ENCODE peak calls at places on chromosomes 1 and 21, in four cellular contexts. One of them, this sample, is unnamed.
A peak's percentile ranks its signal among the peaks of the same experiment; 100 is the strongest.

GRCh38 chr1:24951337-24951736 is 21.3 kb upstream of the RUNX3 start:
- DNase-seq in psoas muscle: no peak
- DNase-seq in tibial artery: no peak
- DNase-seq in body of pancreas: no peak
- DNase-seq in this sample: no peak

GRCh38 chr1:15296602-15297321 is 49.7 kb downstream of the FHAD1 start:
- DNase-seq in psoas muscle: no peak
- DNase-seq in tibial artery: no peak
- DNase-seq in body of pancreas: no peak
- DNase-seq in this sample: no peak

GRCh38 chr1:87864676-87865075 is 536.0 kb downstream of the LMO4 start:
- DNase-seq in psoas muscle: no peak
- DNase-seq in tibial artery: no peak
- DNase-seq in body of pancreas: no peak
- DNase-seq in this sample: no peak

GRCh38 chr1:16122916-16123315 is 33.0 kb downstream of the EPHA2 start:
- DNase-seq in psoas muscle: peak; percentile 46
- DNase-seq in tibial artery: no peak
- DNase-seq in body of pancreas: no peak
- DNase-seq in this sample: peak; percentile 72

GRCh38 chr1:53047737-53048344 is 14.2 kb upstream of the PODN start:
- DNase-seq in psoas muscle: no peak
- DNase-seq in tibial artery: no peak
- DNase-seq in body of pancreas: no peak
- DNase-seq in this sample: no peak

GRCh38 chr1:200979574-200980451 is 43.7 kb downstream of the KIF21B start:
- DNase-seq in psoas muscle: no peak
- DNase-seq in tibial artery: no peak
- DNase-seq in body of pancreas: no peak
- DNase-seq in this sample: no peak

GRCh38 chr1:223135176-223135575 is 7.9 kb downstream of the TLR5 start:
- DNase-seq in psoas muscle: peak; percentile 85
- DNase-seq in tibial artery: peak; percentile 76
- DNase-seq in body of pancreas: no peak
- DNase-seq in this sample: peak; percentile 36

GRCh38 chr1:180765156-180765555 is 133.3 kb downstream of the XPR1 start:
- DNase-seq in psoas muscle: no peak
- DNase-seq in tibial artery: no peak
- DNase-seq in body of pancreas: no peak
- DNase-seq in this sample: no peak

GRCh38 chr1:46315669-46316403 is 12.3 kb downstream of the UQCRH start:
- DNase-seq in psoas muscle: no peak
- DNase-seq in tibial artery: no peak
- DNase-seq in body of pancreas: no peak
- DNase-seq in this sample: no peak

GRCh38 chr1:161013591-161014513 is 7.1 kb downstream of the F11R start:
- DNase-seq in psoas muscle: peak; percentile 80
- DNase-seq in tibial artery: peak; percentile 83
- DNase-seq in body of pancreas: peak; percentile 96
- DNase-seq in this sample: peak; percentile 34

GRCh38 chr1:198939286-198939685 is 300.4 kb downstream of the PTPRC start:
- DNase-seq in psoas muscle: no peak
- DNase-seq in tibial artery: no peak
- DNase-seq in body of pancreas: no peak
- DNase-seq in this sample: no peak

GRCh38 chr21:34857874-34858273 is 189.1 kb downstream of the CLIC6 start:
- DNase-seq in psoas muscle: no peak
- DNase-seq in tibial artery: no peak
- DNase-seq in body of pancreas: no peak
- DNase-seq in this sample: no peak

GRCh38 chr1:21278898-21279819 is 11.1 kb downstream of the ECE1 start:
- DNase-seq in psoas muscle: no peak
- DNase-seq in tibial artery: no peak
- DNase-seq in body of pancreas: no peak
- DNase-seq in this sample: no peak

GRCh38 chr1:232377494-232377770 is 252.5 kb downstream of the SIPA1L2 start:
- DNase-seq in psoas muscle: no peak
- DNase-seq in tibial artery: no peak
- DNase-seq in body of pancreas: peak; percentile 30
- DNase-seq in this sample: no peak

GRCh38 chr1:61491497-61491896 is 233.4 kb downstream of the TM2D1 start:
- DNase-seq in psoas muscle: no peak
- DNase-seq in tibial artery: no peak
- DNase-seq in body of pancreas: no peak
- DNase-seq in this sample: peak; percentile 41

GRCh38 chr1:46523556-46524443 is 27.6 kb downstream of the KNCN start:
- DNase-seq in psoas muscle: peak; percentile 22
- DNase-seq in tibial artery: no peak
- DNase-seq in body of pancreas: no peak
- DNase-seq in this sample: no peak

GRCh38 chr1:64295566-64295965 is 92.1 kb downstream of the UBE2U start:
- DNase-seq in psoas muscle: no peak
- DNase-seq in tibial artery: no peak
- DNase-seq in body of pancreas: no peak
- DNase-seq in this sample: no peak

GRCh38 chr1:84442256-84442655 is 36.8 kb upstream of the RPF1 start:
- DNase-seq in psoas muscle: no peak
- DNase-seq in tibial artery: no peak
- DNase-seq in body of pancreas: peak; percentile 29
- DNase-seq in this sample: no peak

GRCh38 chr1:182274618-182275017 is 117.0 kb downstream of the GLUL start:
- DNase-seq in psoas muscle: no peak
- DNase-seq in tibial artery: no peak
- DNase-seq in body of pancreas: no peak
- DNase-seq in this sample: no peak

GRCh38 chr1:152107984-152108898 is 7.0 kb downstream of the TCHH start:
- DNase-seq in psoas muscle: no peak
- DNase-seq in tibial artery: no peak
- DNase-seq in body of pancreas: peak; percentile 19
- DNase-seq in this sample: no peak

GRCh38 chr1:102970496-102971078 is 137.7 kb downstream of the COL11A1 start:
- DNase-seq in psoas muscle: no peak
- DNase-seq in tibial artery: no peak
- DNase-seq in body of pancreas: peak; percentile 4
- DNase-seq in this sample: no peak

GRCh38 chr21:44966135-44967081 is 26.6 kb downstream of the SLX9 start:
- DNase-seq in psoas muscle: peak; percentile 77
- DNase-seq in tibial artery: no peak
- DNase-seq in body of pancreas: peak; percentile 19
- DNase-seq in this sample: peak; percentile 69

GRCh38 chr21:44962481-44962966 is 22.7 kb downstream of the SLX9 start:
- DNase-seq in psoas muscle: peak; percentile 36
- DNase-seq in tibial artery: no peak
- DNase-seq in body of pancreas: peak; percentile 42
- DNase-seq in this sample: peak; percentile 60

GRCh38 chr21:44967082-44968047 is 27.5 kb downstream of the SLX9 start:
- DNase-seq in psoas muscle: peak; percentile 55
- DNase-seq in tibial artery: no peak
- DNase-seq in body of pancreas: no peak
- DNase-seq in this sample: no peak

GRCh38 chr21:44964381-44964780 is 24.6 kb downstream of the SLX9 start:
- DNase-seq in psoas muscle: no peak
- DNase-seq in tibial artery: no peak
- DNase-seq in body of pancreas: no peak
- DNase-seq in this sample: no peak

GRCh38 chr21:44965251-44966022 is 25.6 kb downstream of the SLX9 start:
- DNase-seq in psoas muscle: peak; percentile 48
- DNase-seq in tibial artery: no peak
- DNase-seq in body of pancreas: no peak
- DNase-seq in this sample: no peak
- H3K4me1 ChIP-seq in psoas muscle: peaks cover 20% of the 10 kb centered on the region
- H3K4me1 ChIP-seq in tibial artery: peaks cover 5% of the 10 kb centered on the region
- H3K4me1 ChIP-seq in body of pancreas: no peaks in the 10 kb centered on the region
- H3K4me1 ChIP-seq in this sample: peaks cover 10% of the 10 kb centered on the region

DNA sequence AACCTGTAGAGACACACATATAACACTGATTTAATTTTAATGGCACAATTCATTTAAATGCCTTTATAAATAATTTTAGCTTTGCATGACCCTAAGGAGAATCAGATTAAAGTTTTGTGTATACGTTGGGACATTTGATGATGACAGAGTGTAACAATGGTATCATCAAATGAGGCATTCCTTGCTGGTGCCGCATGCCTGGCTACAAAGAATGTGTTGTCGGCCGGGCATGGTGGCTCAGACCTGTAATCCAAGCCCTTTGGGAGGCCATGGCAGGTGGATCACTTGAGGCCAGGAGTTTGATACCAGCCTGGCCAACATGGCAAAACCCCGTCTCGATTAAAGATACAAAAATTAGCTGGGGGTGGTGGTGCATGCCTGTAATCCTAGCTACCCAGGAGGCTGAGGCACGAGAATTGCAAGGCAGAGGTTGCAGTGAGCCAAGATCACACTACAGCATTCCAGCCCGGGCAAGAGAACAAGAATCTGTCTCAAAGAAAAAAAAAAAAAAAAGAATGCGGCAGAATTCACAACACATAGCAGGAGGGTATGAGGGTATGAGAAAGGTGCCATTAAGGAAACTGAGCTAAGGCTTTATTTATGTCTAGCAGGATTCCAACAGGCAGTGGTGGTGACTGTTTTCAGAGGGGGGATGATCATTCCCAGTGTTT is 58.9 kb downstream of the PTPN14 start:
- DNase-seq in psoas muscle: peak; percentile 43
- DNase-seq in tibial artery: no peak
- DNase-seq in body of pancreas: no peak
- DNase-seq in this sample: no peak
- H3K4me1 ChIP-seq in psoas muscle: peaks cover 60% of the 10 kb centered on the region
- H3K4me1 ChIP-seq in tibial artery: no peaks in the 10 kb centered on the region
- H3K4me1 ChIP-seq in body of pancreas: no peaks in the 10 kb centered on the region
- H3K4me1 ChIP-seq in this sample: no peaks in the 10 kb centered on the region

DNA sequence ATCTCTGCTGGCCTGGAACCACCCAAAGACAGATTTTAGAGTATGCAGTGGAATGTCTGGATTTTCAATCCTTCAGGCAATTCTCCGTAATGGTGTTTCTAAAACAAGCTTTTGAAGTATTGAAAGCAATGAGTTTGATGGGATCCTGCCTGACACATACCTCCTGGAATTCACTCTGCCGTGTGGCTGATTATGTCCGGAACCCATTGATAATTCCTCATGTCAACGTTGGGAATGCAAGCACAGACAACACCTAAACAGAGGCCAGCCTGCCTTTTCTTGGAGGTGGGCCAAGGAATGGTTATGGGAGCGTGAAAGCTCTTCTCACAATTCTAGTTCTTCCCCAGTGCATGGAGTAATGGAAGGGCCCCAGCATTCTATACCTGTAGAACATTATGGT is 168.9 kb upstream of the HMCN1 start:
- DNase-seq in psoas muscle: no peak
- DNase-seq in tibial artery: no peak
- DNase-seq in body of pancreas: no peak
- DNase-seq in this sample: no peak
- H3K4me1 ChIP-seq in psoas muscle: no peaks in the 10 kb centered on the region
- H3K4me1 ChIP-seq in tibial artery: no peaks in the 10 kb centered on the region
- H3K4me1 ChIP-seq in body of pancreas: peaks cover 12% of the 10 kb centered on the region
- H3K4me1 ChIP-seq in this sample: no peaks in the 10 kb centered on the region

GRCh38 chr1:178867670-178868069 is 3.2 kb downstream of the ANGPTL1 start:
- DNase-seq in psoas muscle: no peak
- DNase-seq in tibial artery: no peak
- DNase-seq in body of pancreas: no peak
- DNase-seq in this sample: no peak
- H3K4me1 ChIP-seq in psoas muscle: peaks cover 15% of the 10 kb centered on the region
- H3K4me1 ChIP-seq in tibial artery: no peaks in the 10 kb centered on the region
- H3K4me1 ChIP-seq in body of pancreas: peaks cover 20% of the 10 kb centered on the region
- H3K4me1 ChIP-seq in this sample: peaks cover 4% of the 10 kb centered on the region

GRCh38 chr1:205283270-205284147 is 38.0 kb downstream of the NUAK2 start:
- DNase-seq in psoas muscle: no peak
- DNase-seq in tibial artery: no peak
- DNase-seq in body of pancreas: no peak
- DNase-seq in this sample: no peak
- H3K4me1 ChIP-seq in psoas muscle: peaks cover 19% of the 10 kb centered on the region
- H3K4me1 ChIP-seq in tibial artery: no peaks in the 10 kb centered on the region
- H3K4me1 ChIP-seq in body of pancreas: peaks cover 15% of the 10 kb centered on the region
- H3K4me1 ChIP-seq in this sample: no peaks in the 10 kb centered on the region

GRCh38 chr1:207049974-207050391 is 1.0 kb downstream of the YOD1 start:
- DNase-seq in psoas muscle: no peak
- DNase-seq in tibial artery: no peak
- DNase-seq in body of pancreas: peak; percentile 71
- DNase-seq in this sample: no peak
- H3K4me1 ChIP-seq in psoas muscle: peaks cover 39% of the 10 kb centered on the region
- H3K4me1 ChIP-seq in tibial artery: no peaks in the 10 kb centered on the region
- H3K4me1 ChIP-seq in body of pancreas: peaks cover 60% of the 10 kb centered on the region
- H3K4me1 ChIP-seq in this sample: peaks cover 10% of the 10 kb centered on the region

GRCh38 chr1:56511323-56511722 is 68.0 kb downstream of the PLPP3 start:
- DNase-seq in psoas muscle: no peak
- DNase-seq in tibial artery: no peak
- DNase-seq in body of pancreas: peak; percentile 22
- DNase-seq in this sample: no peak
- H3K4me1 ChIP-seq in psoas muscle: peaks cover 36% of the 10 kb centered on the region
- H3K4me1 ChIP-seq in tibial artery: no peaks in the 10 kb centered on the region
- H3K4me1 ChIP-seq in body of pancreas: peaks cover 77% of the 10 kb centered on the region
- H3K4me1 ChIP-seq in this sample: no peaks in the 10 kb centered on the region

GRCh38 chr1:41492341-41492848 is 7.9 kb upstream of the EDN2 start:
- DNase-seq in psoas muscle: peak; percentile 60
- DNase-seq in tibial artery: no peak
- DNase-seq in body of pancreas: no peak
- DNase-seq in this sample: no peak

GRCh38 chr1:41490911-41491310 is 6.4 kb upstream of the EDN2 start:
- DNase-seq in psoas muscle: peak; percentile 13
- DNase-seq in tibial artery: no peak
- DNase-seq in body of pancreas: no peak
- DNase-seq in this sample: no peak

GRCh38 chr1:41493626-41494350 is 9.3 kb upstream of the EDN2 start:
- DNase-seq in psoas muscle: peak; percentile 52
- DNase-seq in tibial artery: no peak
- DNase-seq in body of pancreas: no peak
- DNase-seq in this sample: no peak

GRCh38 chr1:41494351-41495170 is 10.1 kb upstream of the EDN2 start:
- DNase-seq in psoas muscle: peak; percentile 42
- DNase-seq in tibial artery: no peak
- DNase-seq in body of pancreas: no peak
- DNase-seq in this sample: no peak

GRCh38 chr1:41493117-41493536 is 8.6 kb upstream of the EDN2 start:
- DNase-seq in psoas muscle: peak; percentile 62
- DNase-seq in tibial artery: no peak
- DNase-seq in body of pancreas: no peak
- DNase-seq in this sample: no peak
- H3K4me1 ChIP-seq in psoas muscle: peaks cover 18% of the 10 kb centered on the region
- H3K4me1 ChIP-seq in tibial artery: peaks cover 5% of the 10 kb centered on the region
- H3K4me1 ChIP-seq in body of pancreas: peaks cover 33% of the 10 kb centered on the region
- H3K4me1 ChIP-seq in this sample: peaks cover 16% of the 10 kb centered on the region

This sample was measured in uterus.